ENCODE peak calls at places on chromosomes 4 and X, in six cellular contexts. V, E, T, O, U and H are unnamed samples.

GRCh38 chr4:5678977-5679376 is 29.4 kb downstream of the EVC2 start:
- DNase-seq in E (no peak), T (no peak), U (no peak), O (no peak), V (no peak), H (no peak)

GRCh38 chr4:41332666-41333065 is 75.9 kb downstream of the UCHL1 start:
- DNase-seq in V (no peak), E (no peak), T (no peak), O (no peak), U (no peak), H (no peak)

GRCh38 chr4:86974481-86975050 is 39.8 kb downstream of the AFF1 start:
- DNase-seq in V (no peak), T (no peak), U (no peak), O (no peak), E (no peak), H (no peak)

GRCh38 chr4:3461515-3462291 is 1.4 kb upstream of the DOK7 start:
- DNase-seq in U (no peak), E (no peak), V (no peak), O (no peak), T (no peak), H (peak)

GRCh38 chrX:24619647-24620046 is 27.5 kb downstream of the PCYT1B start:
- DNase-seq in E (no peak), T (no peak), O (peak), U (no peak), V (no peak), H (peak)

GRCh38 chrX:134936542-134936941 is 54.2 kb upstream of the SMIM10 start:
- DNase-seq in U (no peak), E (no peak), V (no peak), T (no peak), O (no peak), H (no peak)

GRCh38 chr4:169417629-169418282 is 147.0 kb upstream of the SH3RF1 start:
- DNase-seq in T (no peak), U (no peak), E (no peak), O (no peak), V (no peak), H (no peak)

GRCh38 chr4:2287594-2287915 is 25.6 kb upstream of the MXD4 start:
- DNase-seq in V (peak), O (peak), T (no peak), E (no peak), U (no peak), H (no peak)

GRCh38 chrX:137565921-137566745 is at the start of gene ZIC3:
- DNase-seq in V (peak), U (no peak), E (peak), O (peak), T (no peak), H (peak)

GRCh38 chrX:17703201-17703600 is 34.1 kb upstream of the SCML1 start:
- DNase-seq in V (no peak), T (no peak), E (no peak), U (no peak), O (no peak), H (no peak)

GRCh38 chr4:22692736-22693135 is at the start of gene GBA3:
- DNase-seq in V (no peak), E (no peak), U (no peak), O (no peak), T (no peak), H (no peak)

GRCh38 chrX:119654112-119654531 is 38.8 kb downstream of the SEPTIN6 start:
- DNase-seq in O (peak), E (no peak), V (no peak), U (peak), T (no peak), H (no peak)

GRCh38 chrX:30793075-30793766 is 95.8 kb downstream of the TAB3 start:
- DNase-seq in O (no peak), E (no peak), V (no peak), U (no peak), T (no peak), H (no peak)

GRCh38 chr4:38621004-38621684 is 42.9 kb upstream of the KLF3 start:
- DNase-seq in O (no peak), T (no peak), V (no peak), U (no peak), E (no peak), H (no peak)

GRCh38 chr4:153013202-153013988 is 77.3 kb downstream of the FHDC1 start:
- DNase-seq in E (no peak), T (no peak), O (no peak), U (no peak), V (no peak), H (no peak)

GRCh38 chr4:140568507-140569306 is at the start of gene UCP1:
- DNase-seq in O (peak), E (peak), V (peak), U (no peak), T (no peak), H (peak)

GRCh38 chr4:42371306-42372063 is 25.8 kb upstream of the SHISA3 start:
- DNase-seq in O (no peak), U (no peak), T (no peak), V (no peak), E (no peak), H (no peak)

GRCh38 chr4:169009281-169010124 is 552 bp downstream of the CBR4 start:
- DNase-seq in V (peak), T (peak), O (peak), E (peak), U (peak), H (peak)

GRCh38 chr4:25320374-25321172 is 8.0 kb downstream of the ZCCHC4 start:
- DNase-seq in O (no peak), E (no peak), T (no peak), V (no peak), U (no peak), H (no peak)

GRCh38 chrX:36908801-36909403 is 99.3 kb upstream of the FAM47C start:
- DNase-seq in T (no peak), U (no peak), E (no peak), O (no peak), V (no peak), H (no peak)

GRCh38 chr4:84050014-84050413 is 449.1 kb downstream of the NKX6-1 start:
- DNase-seq in E (no peak), T (no peak), V (no peak), U (no peak), O (no peak), H (no peak)

GRCh38 chrX:72001906-72002305 is 91.3 kb downstream of the NHSL2 start:
- DNase-seq in E (no peak), V (no peak), O (no peak), T (no peak), U (no peak), H (no peak)

GRCh38 chrX:72006461-72006860 is 95.8 kb downstream of the NHSL2 start:
- DNase-seq in T (peak), O (no peak), V (no peak), U (no peak), E (no peak), H (no peak)

GRCh38 chrX:72002886-72003285 is 92.2 kb downstream of the NHSL2 start:
- DNase-seq in U (no peak), V (no peak), T (no peak), O (no peak), E (no peak), H (no peak)

GRCh38 chrX:72005046-72005445 is 94.4 kb downstream of the NHSL2 start:
- DNase-seq in V (no peak), O (no peak), U (no peak), T (peak), E (no peak), H (no peak)

GRCh38 chrX:72003811-72004750 is 93.4 kb downstream of the NHSL2 start:
- DNase-seq in V (no peak), E (peak), U (peak), O (peak), T (peak), H (peak)
- TF ChIP-seq CTCF in V (no peak), E (peak), U (no peak), O (no peak), T (no peak), H (no peak)

GRCh38 chr4:148057425-148058020 is 325.6 kb downstream of the ARHGAP10 start:
- DNase-seq in T (no peak), V (no peak), O (no peak), E (no peak), U (no peak), H (no peak)

GRCh38 chr4:148054275-148054674 is 322.4 kb downstream of the ARHGAP10 start:
- DNase-seq in V (no peak), E (no peak), U (no peak), T (no peak), O (no peak), H (no peak)

GRCh38 chr4:148058160-148058859 is 326.4 kb downstream of the ARHGAP10 start:
- DNase-seq in T (no peak), U (no peak), E (no peak), V (no peak), O (no peak), H (no peak)

GRCh38 chr4:148055844-148056243 is 324.0 kb downstream of the ARHGAP10 start:
- DNase-seq in E (no peak), U (no peak), V (no peak), T (no peak), O (no peak), H (no peak)

DNA sequence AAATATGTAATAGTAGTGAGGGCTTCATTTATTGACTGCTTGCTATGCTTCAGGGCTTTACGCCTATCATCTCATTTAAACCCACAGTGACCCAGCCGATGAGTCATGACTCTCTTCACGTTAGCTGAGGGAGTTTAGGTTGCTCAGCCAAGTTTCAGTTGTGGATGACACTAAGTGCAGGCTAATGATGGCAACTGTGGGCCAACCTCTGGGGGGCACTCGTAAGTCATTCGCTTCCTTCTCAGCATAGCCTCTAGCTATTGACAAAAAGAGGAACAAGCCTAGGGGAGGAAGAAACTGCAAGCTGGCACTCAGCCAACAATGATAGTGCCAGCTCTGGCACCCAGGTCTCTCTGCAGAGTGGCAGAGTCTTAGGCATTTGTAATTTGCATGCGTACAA is 325.0 kb downstream of the ARHGAP10 start:
- DNase-seq in V (peak), T (peak), O (no peak), U (peak), E (no peak), H (no peak)
- TF ChIP-seq CTCF in V (no peak), T (no peak), O (no peak), U (no peak), E (no peak), H (no peak)

DNA sequence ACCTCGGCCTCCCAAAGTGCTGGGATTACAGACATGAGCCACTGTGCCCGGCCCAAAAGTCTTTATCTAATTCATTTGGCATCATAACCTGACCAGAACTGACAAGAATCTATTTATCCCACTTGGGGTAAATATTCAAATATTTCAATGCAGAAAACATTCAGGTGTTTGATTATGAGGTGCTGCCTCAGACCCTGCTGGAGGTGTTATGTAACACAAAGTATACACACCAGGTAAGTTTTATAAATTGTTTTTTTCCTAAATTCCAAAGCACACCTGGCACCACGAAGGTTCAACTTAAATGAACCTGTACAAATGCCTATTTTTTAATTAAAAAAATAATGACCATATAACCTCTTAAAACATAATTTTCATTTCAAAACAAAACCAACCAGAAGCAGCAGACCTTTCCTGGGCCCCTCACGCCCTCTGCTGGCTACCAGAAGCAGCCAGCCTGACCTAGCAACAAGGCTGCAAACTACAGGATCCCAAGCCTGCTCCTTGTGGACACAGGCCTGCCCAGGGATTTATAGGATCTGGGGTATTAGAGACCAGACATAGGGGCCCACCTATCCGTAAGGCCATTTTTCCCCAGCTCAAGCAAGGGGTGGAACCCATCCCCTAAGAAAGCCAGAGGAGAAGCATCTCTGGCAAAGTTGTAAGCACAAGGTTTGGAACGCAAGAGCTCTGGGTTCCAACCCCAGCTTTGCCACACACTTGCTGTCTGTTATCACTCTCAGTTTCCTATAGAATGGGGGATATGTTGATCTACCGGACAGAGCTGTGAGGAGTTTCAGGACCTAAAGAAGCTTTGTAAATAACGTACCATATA is 11.7 kb downstream of the OTUD5 start:
- DNase-seq in O (peak), E (peak), U (no peak), V (no peak), T (peak), H (peak)
- TF ChIP-seq CTCF in O (peak), E (no peak), U (peak), V (peak), T (peak), H (peak)

GRCh38 chr4:126468144-126468543 is 1153.4 kb downstream of the FAT4 start:
- DNase-seq in T (no peak), U (no peak), E (no peak), V (no peak), O (no peak), H (no peak)
- TF ChIP-seq CTCF in T (no peak), U (no peak), E (no peak), V (no peak), O (no peak), H (no peak)

GRCh38 chr4:175441256-175441655 is 370.8 kb downstream of the GPM6A start:
- DNase-seq in V (no peak), O (no peak), U (no peak), E (no peak), T (no peak), H (no peak)

GRCh38 chr4:175444512-175444911 is 367.6 kb downstream of the GPM6A start:
- DNase-seq in O (no peak), V (no peak), T (no peak), E (no peak), U (no peak), H (no peak)

GRCh38 chr4:175440776-175441175 is 371.3 kb downstream of the GPM6A start:
- DNase-seq in U (no peak), V (no peak), O (no peak), E (no peak), T (no peak), H (no peak)

GRCh38 chr4:175447006-175447405 is 365.1 kb downstream of the GPM6A start:
- DNase-seq in T (no peak), V (no peak), E (no peak), U (no peak), O (no peak), H (no peak)

GRCh38 chr4:175443547-175443946 is 368.5 kb downstream of the GPM6A start:
- DNase-seq in T (no peak), E (no peak), V (no peak), U (no peak), O (no peak), H (no peak)
- TF ChIP-seq CTCF in T (no peak), E (no peak), V (no peak), U (no peak), O (no peak), H (no peak)